ENCODE peak calls at places on chromosomes 12 and 14, in ten cellular contexts. S, D, J, P, X, F, C, R, Z and K are unnamed samples.

GRCh38 chr14:96631621-96632362 is 129.6 kb downstream of the PAPOLA start:
- DNase-seq in S (no peak), D (no peak), J (no peak), P (no peak), X (no peak), F (no peak), C (no peak), R (no peak), Z (no peak), K (no peak)

GRCh38 chr12:56877195-56878009 is 56.8 kb downstream of the SDR9C7 start:
- DNase-seq in S (no peak), D (no peak), J (no peak), P (no peak), X (no peak), F (no peak), C (no peak), R (no peak), Z (no peak), K (no peak)

GRCh38 chr12:108310489-108310888 is 28.6 kb downstream of the CMKLR1 start:
- DNase-seq in S (peak), D (peak), J (peak), P (no peak), X (no peak), F (no peak), C (peak), R (no peak), Z (no peak), K (no peak)

GRCh38 chr14:74084277-74085046 is at the start of the genes ALDH6A1 and LIN52:
- DNase-seq in S (peak), D (peak), J (peak), P (peak), X (peak), F (peak), C (peak), R (peak), Z (peak), K (peak)

GRCh38 chr14:88233915-88234314 is 89.2 kb downstream of the KCNK10 start:
- DNase-seq in S (no peak), D (peak), J (peak), P (peak), X (no peak), F (no peak), C (no peak), R (no peak), Z (no peak), K (peak)

GRCh38 chr14:103629503-103630121 is 601 bp downstream of the KLC1 start:
- DNase-seq in S (no peak), D (peak), J (no peak), P (no peak), X (no peak), F (no peak), C (no peak), R (peak), Z (peak), K (peak)

GRCh38 chr14:38073641-38074040 is 134.1 kb upstream of the SSTR1 start:
- DNase-seq in S (no peak), D (no peak), J (peak), P (no peak), X (no peak), F (no peak), C (no peak), R (no peak), Z (no peak), K (no peak)

GRCh38 chr14:67837011-67837624 is 17.5 kb downstream of the RAD51B start:
- DNase-seq in S (peak), D (peak), J (peak), P (peak), X (no peak), F (no peak), C (peak), R (peak), Z (no peak), K (peak)

GRCh38 chr14:103854822-103855733 is 7.7 kb upstream of the PPP1R13B start:
- DNase-seq in S (no peak), D (no peak), J (no peak), P (no peak), X (no peak), F (no peak), C (no peak), R (no peak), Z (peak), K (peak)

GRCh38 chr12:49092086-49092815 is 2.4 kb downstream of the DHH start:
- DNase-seq in S (no peak), D (peak), J (peak), P (no peak), X (no peak), F (peak), C (peak), R (peak), Z (peak), K (peak)
- H3K4me3 ChIP-seq in S (peak), D (peak), J (peak), P (no peak), X (peak), F (peak), C (peak), R (no peak), Z (peak), K (peak)

GRCh38 chr12:102486153-102486552 is 5.8 kb upstream of the IGF1 start:
- DNase-seq in S (no peak), D (no peak), J (no peak), P (no peak), X (no peak), F (no peak), C (no peak), R (no peak), Z (no peak), K (no peak)
- H3K4me3 ChIP-seq in S (no peak), D (no peak), J (no peak), P (no peak), X (no peak), F (no peak), C (no peak), R (no peak), Z (no peak), K (no peak)

GRCh38 chr12:93377252-93377542 is 528 bp upstream of the NUDT4 start:
- DNase-seq in S (no peak), D (no peak), J (no peak), P (no peak), X (no peak), F (no peak), C (no peak), R (no peak), Z (no peak), K (no peak)

GRCh38 chr12:93378373-93379310 is 917 bp downstream of the NUDT4 start:
- DNase-seq in S (peak), D (peak), J (peak), P (no peak), X (no peak), F (peak), C (peak), R (peak), Z (peak), K (peak)

GRCh38 chr12:93381183-93381975 is 3.7 kb downstream of the NUDT4 start:
- DNase-seq in S (peak), D (no peak), J (no peak), P (no peak), X (no peak), F (no peak), C (no peak), R (no peak), Z (no peak), K (no peak)

GRCh38 chr12:93379432-93380308 is 1.9 kb downstream of the NUDT4 start:
- DNase-seq in S (no peak), D (no peak), J (no peak), P (no peak), X (no peak), F (no peak), C (peak), R (no peak), Z (no peak), K (no peak)

GRCh38 chr12:93380480-93381121 is 2.9 kb downstream of the NUDT4 start:
- DNase-seq in S (peak), D (peak), J (peak), P (no peak), X (no peak), F (no peak), C (peak), R (no peak), Z (no peak), K (no peak)
- H3K4me3 ChIP-seq in S (peak), D (peak), J (peak), P (no peak), X (peak), F (peak), C (peak), R (no peak), Z (peak), K (peak)

DNA sequence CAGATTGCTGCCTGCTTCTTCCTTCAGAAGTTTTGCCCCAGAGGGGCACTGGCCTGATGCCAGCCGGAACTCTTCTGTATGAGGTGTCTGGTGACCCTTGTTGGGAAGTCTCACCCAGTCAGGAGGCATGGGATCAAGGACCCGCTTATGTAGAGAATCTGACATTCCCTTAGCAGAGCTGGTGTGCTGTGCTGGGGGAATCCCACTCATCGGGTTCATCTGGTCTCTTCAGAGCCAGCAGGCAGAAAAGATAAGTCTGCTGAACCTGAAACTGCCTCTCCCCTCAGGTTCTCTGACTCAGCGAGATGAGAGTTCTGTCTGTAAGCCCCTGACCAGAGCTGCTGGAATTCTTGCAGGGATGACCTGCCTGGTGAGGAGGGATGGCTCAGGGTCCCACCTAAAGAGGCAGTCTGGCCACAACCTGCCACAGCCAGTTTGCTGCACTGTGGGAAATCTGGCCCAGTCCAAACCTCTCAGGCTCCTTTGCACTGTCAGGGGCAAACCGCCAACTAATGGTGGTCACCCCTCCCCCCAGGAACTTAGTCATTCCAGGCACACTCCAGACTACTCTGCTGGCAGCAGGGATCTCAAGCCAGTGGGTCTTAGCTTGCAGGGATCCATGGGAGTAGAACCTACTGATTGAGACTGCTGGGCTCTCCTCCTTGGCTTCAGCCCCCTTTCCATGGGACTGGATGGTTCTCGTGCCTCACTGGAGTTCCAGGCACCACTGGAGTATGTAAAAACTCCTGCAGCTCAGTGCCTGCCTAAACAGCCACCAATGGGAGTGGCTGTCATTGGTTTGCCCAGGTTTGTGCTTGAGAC is 4.1 kb downstream of the CLEC2D start:
- DNase-seq in S (peak), D (peak), J (peak), P (peak), X (no peak), F (peak), C (peak), R (peak), Z (peak), K (no peak)
- H3K4me3 ChIP-seq in S (no peak), D (no peak), J (no peak), P (no peak), X (no peak), F (peak), C (no peak), R (peak), Z (no peak), K (no peak)

DNA sequence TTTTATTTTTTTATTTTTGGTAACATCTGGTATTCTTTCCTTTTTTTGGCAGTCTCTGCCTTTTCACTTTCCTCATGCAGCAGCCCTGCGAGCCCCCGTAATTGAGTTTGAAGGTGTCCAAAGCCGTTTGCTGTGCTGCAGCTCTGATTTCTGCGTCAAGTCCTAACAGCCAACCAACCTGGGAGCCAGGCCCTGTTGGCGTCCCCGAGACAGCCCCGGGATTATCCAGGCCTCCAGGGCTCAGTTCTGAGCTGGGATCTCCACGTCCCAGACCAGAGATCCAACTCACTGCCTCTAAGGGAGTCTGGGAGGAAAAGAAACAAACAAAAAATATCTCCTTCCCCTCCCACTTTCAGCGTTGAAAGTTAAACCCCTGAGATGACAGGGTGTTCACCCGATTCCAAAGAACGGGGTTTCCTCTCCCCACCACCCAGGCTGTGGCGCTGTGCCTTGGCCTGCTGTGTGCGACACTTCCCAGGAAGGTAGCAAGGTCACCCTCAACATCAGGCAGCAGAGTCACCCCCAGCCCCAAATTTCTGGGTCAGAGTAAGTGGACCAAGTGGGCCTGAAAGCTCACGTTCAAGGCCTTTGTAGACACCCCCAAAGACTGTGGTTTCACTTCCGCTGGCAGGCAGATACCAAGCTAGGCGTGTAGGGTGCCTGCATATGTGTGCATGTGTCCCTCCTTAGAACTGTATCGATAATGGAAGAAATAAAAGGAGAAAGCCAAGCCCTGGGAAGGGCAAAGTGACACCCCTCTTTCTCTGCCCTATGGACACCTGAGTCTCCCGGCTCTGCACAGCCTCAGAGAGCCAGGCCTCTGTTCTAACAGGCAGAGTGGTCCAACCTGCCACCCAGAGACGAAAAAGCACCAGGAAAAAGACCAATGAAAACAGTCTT is 11.1 kb downstream of the BCL11B start:
- DNase-seq in S (no peak), D (no peak), J (no peak), P (no peak), X (no peak), F (no peak), C (no peak), R (no peak), Z (no peak), K (no peak)
- H3K4me3 ChIP-seq in S (no peak), D (no peak), J (no peak), P (no peak), X (peak), F (peak), C (no peak), R (peak), Z (no peak), K (no peak)

GRCh38 chr14:98184467-98184866 is 1087.5 kb downstream of the BCL11B start:
- DNase-seq in S (no peak), D (no peak), J (no peak), P (no peak), X (no peak), F (no peak), C (no peak), R (no peak), Z (no peak), K (no peak)
- H3K4me3 ChIP-seq in S (no peak), D (no peak), J (no peak), P (no peak), X (no peak), F (peak), C (no peak), R (peak), Z (no peak), K (no peak)

GRCh38 chr12:47818007-47818376 is 1.7 kb downstream of the HDAC7 start:
- DNase-seq in S (no peak), D (no peak), J (no peak), P (no peak), X (no peak), F (no peak), C (no peak), R (no peak), Z (no peak), K (no peak)
- H3K4me3 ChIP-seq in S (peak), D (peak), J (peak), P (no peak), X (peak), F (peak), C (peak), R (peak), Z (peak), K (no peak)

DNA sequence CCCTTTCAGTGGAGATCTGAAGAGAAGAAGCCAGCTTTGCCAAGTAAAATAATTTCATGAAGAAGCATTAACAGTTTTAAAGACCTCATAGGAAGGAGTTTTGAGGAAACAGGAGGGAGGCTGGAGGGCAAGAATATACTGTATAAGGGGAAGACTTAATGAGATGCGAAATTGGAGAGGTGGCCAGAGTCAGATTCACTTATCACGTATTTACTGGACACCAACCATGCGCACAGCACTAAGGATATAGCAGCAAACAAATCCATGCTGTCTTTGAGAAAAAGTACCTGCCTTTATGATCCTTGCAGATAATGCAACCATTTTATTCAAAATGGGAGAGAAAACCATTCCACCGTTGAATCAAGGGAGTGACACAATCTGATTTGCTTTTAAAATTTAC is 100.3 kb downstream of the ERC1 start:
- DNase-seq in S (no peak), D (no peak), J (no peak), P (no peak), X (no peak), F (no peak), C (no peak), R (no peak), Z (no peak), K (no peak)
- H3K4me3 ChIP-seq in S (no peak), D (no peak), J (no peak), P (no peak), X (no peak), F (no peak), C (no peak), R (no peak), Z (no peak), K (no peak)

DNA sequence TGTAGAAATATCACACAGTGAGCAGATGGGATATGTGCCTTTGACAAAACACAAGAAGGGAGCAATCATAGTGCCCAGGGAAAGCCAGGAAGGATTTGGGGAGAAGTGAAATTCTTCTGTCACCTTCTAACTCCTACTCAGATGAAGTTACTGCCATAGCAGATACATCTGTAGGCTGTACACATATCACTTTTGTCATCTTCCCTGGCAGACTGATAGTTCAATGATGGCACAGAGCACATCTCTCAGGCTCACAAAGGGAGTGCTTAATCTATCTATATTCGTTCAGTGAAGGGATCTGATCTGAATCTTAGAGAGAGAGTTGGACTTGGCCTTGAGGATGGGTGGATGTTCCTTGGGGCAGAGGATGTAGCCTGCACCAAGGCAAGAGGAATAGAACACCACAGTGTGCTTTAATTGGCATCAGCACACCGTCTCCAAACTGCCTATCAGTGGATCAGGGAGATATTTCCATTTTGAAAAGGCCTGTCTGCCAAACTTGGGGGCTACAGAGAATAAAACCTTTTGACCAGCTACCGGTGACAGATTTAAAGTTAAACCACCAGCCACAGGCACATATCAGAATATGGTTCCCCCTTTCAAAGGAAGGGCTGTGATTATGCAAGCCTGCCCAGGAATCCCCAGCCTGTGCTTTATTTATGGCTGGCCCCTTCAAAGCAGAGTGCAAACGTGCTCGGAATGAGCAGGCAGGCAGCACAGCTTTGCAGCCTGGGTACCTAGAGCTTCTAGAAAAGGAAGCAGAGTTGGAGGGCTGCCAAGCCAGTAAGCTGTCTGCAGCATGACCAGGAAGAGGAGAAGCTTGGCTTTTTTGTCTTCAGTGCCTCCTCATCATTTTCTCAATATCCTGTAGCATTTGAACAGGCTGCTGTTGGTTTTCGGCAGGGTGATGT is 165.5 kb upstream of the DYRK2 start:
- DNase-seq in S (peak), D (peak), J (peak), P (no peak), X (peak), F (peak), C (peak), R (peak), Z (no peak), K (no peak)
- H3K4me3 ChIP-seq in S (no peak), D (no peak), J (no peak), P (no peak), X (no peak), F (no peak), C (no peak), R (no peak), Z (no peak), K (no peak)